ENCODE peak calls at places on chromosomes 12 and 14, in four cellular contexts. One of them, this sample, is unnamed. For H3K27me3 and H3K4me1, the result is how much of the 10 kb centered on the place peaks cover.

GRCh38 chr14:68703093-68703492 is 89.8 kb downstream of the ZFP36L1 start:
- DNase-seq in PC-3: peak
- DNase-seq in endothelial cell of umbilical vein: peak
- DNase-seq in neuronal stem cell: no peak
- DNase-seq in this sample: peak

GRCh38 chr14:20383032-20383431 is 30.3 kb downstream of the TEP1 start:
- DNase-seq in PC-3: no peak
- DNase-seq in endothelial cell of umbilical vein: no peak
- DNase-seq in neuronal stem cell: no peak
- DNase-seq in this sample: no peak

GRCh38 chr12:68240079-68240478 is 13.3 kb downstream of the IL22 start:
- DNase-seq in PC-3: peak
- DNase-seq in endothelial cell of umbilical vein: peak
- DNase-seq in neuronal stem cell: no peak
- DNase-seq in this sample: peak

GRCh38 chr12:88836156-88836555 is 255.9 kb upstream of the KITLG start:
- DNase-seq in PC-3: peak
- DNase-seq in endothelial cell of umbilical vein: no peak
- DNase-seq in neuronal stem cell: no peak
- DNase-seq in this sample: no peak

GRCh38 chr12:114327765-114328164 is 78.2 kb downstream of the TBX5 start:
- DNase-seq in PC-3: no peak
- DNase-seq in endothelial cell of umbilical vein: no peak
- DNase-seq in neuronal stem cell: no peak
- DNase-seq in this sample: no peak

GRCh38 chr12:114580306-114580705 is 103.7 kb downstream of the TBX3 start:
- DNase-seq in PC-3: no peak
- DNase-seq in endothelial cell of umbilical vein: no peak
- DNase-seq in neuronal stem cell: no peak
- DNase-seq in this sample: no peak

GRCh38 chr12:121789233-121789781 is 4.2 kb downstream of the RHOF start:
- DNase-seq in PC-3: no peak
- DNase-seq in endothelial cell of umbilical vein: no peak
- DNase-seq in neuronal stem cell: no peak
- DNase-seq in this sample: no peak

GRCh38 chr12:64672925-64673409 is 62.7 kb downstream of the RASSF3 start:
- DNase-seq in PC-3: peak
- DNase-seq in endothelial cell of umbilical vein: peak
- DNase-seq in neuronal stem cell: no peak
- DNase-seq in this sample: no peak

GRCh38 chr12:94694732-94695131 is 44.4 kb upstream of the TMCC3 start:
- DNase-seq in PC-3: no peak
- DNase-seq in endothelial cell of umbilical vein: no peak
- DNase-seq in neuronal stem cell: no peak
- DNase-seq in this sample: no peak
- H3K9ac ChIP-seq in PC-3: no peak
- H3K9ac ChIP-seq in endothelial cell of umbilical vein: no peak
- H3K9ac ChIP-seq in neuronal stem cell: no peak
- H3K9ac ChIP-seq in this sample: no peak

GRCh38 chr12:4277205-4277543 is 3.6 kb downstream of the CCND2 start:
- DNase-seq in PC-3: no peak
- DNase-seq in endothelial cell of umbilical vein: no peak
- DNase-seq in neuronal stem cell: no peak
- DNase-seq in this sample: no peak

GRCh38 chr12:4276524-4277204 is 3.1 kb downstream of the CCND2 start:
- DNase-seq in PC-3: peak
- DNase-seq in endothelial cell of umbilical vein: peak
- DNase-seq in neuronal stem cell: peak
- DNase-seq in this sample: peak

GRCh38 chr12:4274396-4274959 is 916 bp downstream of the CCND2 start:
- DNase-seq in PC-3: no peak
- DNase-seq in endothelial cell of umbilical vein: no peak
- DNase-seq in neuronal stem cell: no peak
- DNase-seq in this sample: peak

GRCh38 chr12:4274960-4275868 is 1.7 kb downstream of the CCND2 start:
- DNase-seq in PC-3: no peak
- DNase-seq in endothelial cell of umbilical vein: no peak
- DNase-seq in neuronal stem cell: no peak
- DNase-seq in this sample: peak

GRCh38 chr12:4275869-4276253 is 2.3 kb downstream of the CCND2 start:
- DNase-seq in PC-3: no peak
- DNase-seq in endothelial cell of umbilical vein: no peak
- DNase-seq in neuronal stem cell: no peak
- DNase-seq in this sample: no peak
- H3K27me3 ChIP-seq in PC-3: half or more
- H3K27me3 ChIP-seq in endothelial cell of umbilical vein: half or more
- H3K27me3 ChIP-seq in neuronal stem cell: under half
- H3K27me3 ChIP-seq in this sample: under half

GRCh38 chr12:21912318-21912717 is 28.9 kb downstream of the ABCC9 start:
- DNase-seq in PC-3: peak
- DNase-seq in endothelial cell of umbilical vein: no peak
- DNase-seq in neuronal stem cell: no peak
- DNase-seq in this sample: peak
- H3K4me1 ChIP-seq in PC-3: under half
- H3K4me1 ChIP-seq in endothelial cell of umbilical vein: under half
- H3K4me1 ChIP-seq in neuronal stem cell: under half
- H3K4me1 ChIP-seq in this sample: under half

GRCh38 chr14:61661471-61661988 is 33.8 kb upstream of the HIF1A start:
- DNase-seq in PC-3: peak
- DNase-seq in endothelial cell of umbilical vein: no peak
- DNase-seq in neuronal stem cell: no peak
- DNase-seq in this sample: peak

GRCh38 chr14:61662001-61662400 is 33.3 kb upstream of the HIF1A start:
- DNase-seq in PC-3: peak
- DNase-seq in endothelial cell of umbilical vein: peak
- DNase-seq in neuronal stem cell: no peak
- DNase-seq in this sample: no peak

GRCh38 chr14:61663312-61663974 is 31.9 kb upstream of the HIF1A start:
- DNase-seq in PC-3: no peak
- DNase-seq in endothelial cell of umbilical vein: no peak
- DNase-seq in neuronal stem cell: no peak
- DNase-seq in this sample: peak

GRCh38 chr14:61659582-61659981 is 35.7 kb upstream of the HIF1A start:
- DNase-seq in PC-3: peak
- DNase-seq in endothelial cell of umbilical vein: no peak
- DNase-seq in neuronal stem cell: no peak
- DNase-seq in this sample: peak

DNA sequence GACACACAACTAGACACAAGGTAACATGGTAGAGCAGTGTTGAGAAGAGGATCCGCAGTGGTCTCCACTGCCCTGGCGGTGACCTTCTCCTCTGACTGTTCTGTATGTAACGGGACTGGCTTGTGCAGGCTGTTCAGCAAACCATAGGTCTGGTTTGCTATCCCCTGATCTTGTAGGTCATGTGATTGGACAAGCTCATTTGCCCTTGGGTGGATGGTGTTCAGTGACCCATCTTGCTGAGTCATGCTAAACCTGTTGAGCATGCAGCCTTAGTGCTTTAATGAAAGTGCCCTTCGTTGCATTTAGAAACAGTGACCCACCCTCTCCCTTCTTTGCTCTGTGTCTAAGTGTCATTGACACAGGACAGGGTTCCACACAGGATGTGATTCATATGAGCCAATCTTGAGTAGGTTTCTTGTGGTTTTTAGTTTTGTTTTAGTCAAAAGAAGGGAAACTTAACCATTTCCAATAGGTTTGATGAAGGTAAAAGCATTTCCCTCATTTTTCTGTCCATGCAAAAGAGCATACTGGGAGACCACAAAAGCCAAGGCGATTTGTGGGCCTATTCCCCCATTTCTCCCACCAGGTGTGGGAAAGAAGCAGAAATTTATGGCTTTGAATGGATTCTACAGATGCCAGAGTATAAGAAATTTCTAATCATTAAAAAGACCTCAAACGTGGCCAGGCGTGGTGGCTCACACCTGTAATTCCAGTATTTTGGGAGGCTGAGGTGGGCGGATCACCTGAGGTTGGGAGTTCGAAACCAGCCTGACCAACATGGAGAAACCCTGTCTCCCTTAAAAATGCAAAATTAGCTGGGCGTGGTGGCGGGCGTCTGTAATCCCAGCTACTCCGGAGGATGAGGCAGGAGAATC is 32.6 kb upstream of the HIF1A start:
- DNase-seq in PC-3: peak
- DNase-seq in endothelial cell of umbilical vein: peak
- DNase-seq in neuronal stem cell: no peak
- DNase-seq in this sample: peak
- H3K9ac ChIP-seq in PC-3: peak
- H3K9ac ChIP-seq in endothelial cell of umbilical vein: peak
- H3K9ac ChIP-seq in neuronal stem cell: no peak
- H3K9ac ChIP-seq in this sample: peak

DNA sequence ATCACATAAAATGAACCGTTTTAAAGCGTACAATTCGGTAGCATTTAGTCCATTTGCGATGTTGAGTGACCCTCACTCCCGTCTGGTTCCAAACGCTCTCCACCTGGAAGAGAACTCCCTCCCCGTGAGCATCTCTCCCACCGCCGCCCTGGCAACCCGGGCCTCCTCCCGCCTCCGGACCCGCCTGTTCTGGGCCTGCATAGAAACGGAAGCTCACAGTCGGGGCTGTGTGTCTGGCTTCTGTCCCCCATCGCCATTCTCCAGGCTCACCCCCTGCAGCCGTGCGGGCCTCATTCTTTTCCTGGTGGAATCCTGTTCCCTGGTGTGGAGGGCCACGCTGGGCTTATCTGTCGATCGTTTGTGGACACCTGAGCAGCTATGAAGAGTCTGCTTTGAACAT is 17.3 kb downstream of the LRCOL1 start:
- DNase-seq in PC-3: no peak
- DNase-seq in endothelial cell of umbilical vein: no peak
- DNase-seq in neuronal stem cell: no peak
- DNase-seq in this sample: no peak
- H3K27me3 ChIP-seq in PC-3: under half
- H3K27me3 ChIP-seq in endothelial cell of umbilical vein: under half
- H3K27me3 ChIP-seq in neuronal stem cell: under half
- H3K27me3 ChIP-seq in this sample: under half

GRCh38 chr12:124454352-124454725 is 113.1 kb downstream of the NCOR2 start:
- DNase-seq in PC-3: no peak
- DNase-seq in endothelial cell of umbilical vein: no peak
- DNase-seq in neuronal stem cell: no peak
- DNase-seq in this sample: no peak

GRCh38 chr12:124456652-124457152 is 110.7 kb downstream of the NCOR2 start:
- DNase-seq in PC-3: no peak
- DNase-seq in endothelial cell of umbilical vein: no peak
- DNase-seq in neuronal stem cell: no peak
- DNase-seq in this sample: no peak

GRCh38 chr12:124454735-124455134 is 112.7 kb downstream of the NCOR2 start:
- DNase-seq in PC-3: no peak
- DNase-seq in endothelial cell of umbilical vein: no peak
- DNase-seq in neuronal stem cell: no peak
- DNase-seq in this sample: peak

GRCh38 chr12:124456133-124456651 is 111.2 kb downstream of the NCOR2 start:
- DNase-seq in PC-3: no peak
- DNase-seq in endothelial cell of umbilical vein: no peak
- DNase-seq in neuronal stem cell: no peak
- DNase-seq in this sample: no peak

DNA sequence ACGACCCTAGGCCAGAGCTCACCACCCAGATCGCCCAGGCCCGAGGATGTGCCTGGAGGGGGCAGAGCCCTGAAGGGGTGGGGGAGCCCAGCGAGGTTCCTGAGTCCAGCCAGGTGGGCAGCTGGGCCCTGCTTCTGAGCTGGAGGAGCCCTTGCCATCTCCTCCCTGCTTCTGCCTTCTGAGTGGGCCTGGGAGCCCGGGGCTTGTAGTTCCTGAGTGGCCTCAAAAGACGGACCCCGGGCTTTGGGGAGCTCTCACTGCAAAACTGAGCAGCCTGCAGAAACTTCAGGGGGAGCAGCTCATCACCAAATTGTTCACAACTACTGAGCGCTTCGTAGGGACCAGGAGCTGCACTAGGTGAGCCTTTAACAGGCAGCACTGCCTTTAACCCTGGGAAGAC is 112.1 kb downstream of the NCOR2 start:
- DNase-seq in PC-3: no peak
- DNase-seq in endothelial cell of umbilical vein: no peak
- DNase-seq in neuronal stem cell: no peak
- DNase-seq in this sample: no peak
- H3K4me1 ChIP-seq in PC-3: under half
- H3K4me1 ChIP-seq in endothelial cell of umbilical vein: under half
- H3K4me1 ChIP-seq in neuronal stem cell: under half
- H3K4me1 ChIP-seq in this sample: under half

DNA sequence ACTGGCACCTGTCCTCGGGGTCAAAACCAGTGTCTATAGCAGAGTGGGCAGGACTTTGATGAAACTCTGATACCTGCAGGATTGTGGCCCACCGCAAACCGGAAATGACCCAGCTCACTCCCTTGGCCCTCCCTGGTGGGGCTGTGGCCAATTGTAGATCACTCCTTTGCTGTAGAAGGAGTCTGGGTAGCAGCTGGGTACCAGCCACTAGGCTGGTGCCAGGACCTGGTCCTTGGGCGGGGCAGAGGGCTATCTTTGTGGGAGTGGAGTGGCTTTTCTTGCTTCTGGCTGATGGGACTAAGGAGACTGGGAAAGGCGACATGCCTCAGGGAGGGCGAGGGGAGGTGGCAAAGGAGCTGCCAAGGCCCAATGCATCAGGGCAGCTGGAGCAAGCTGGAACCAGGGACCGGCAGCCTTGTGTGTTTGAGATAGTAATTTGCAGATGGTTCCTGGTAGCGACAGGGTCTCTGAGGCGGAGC is 435 bp upstream of the TMEM63C start:
- DNase-seq in PC-3: no peak
- DNase-seq in endothelial cell of umbilical vein: no peak
- DNase-seq in neuronal stem cell: no peak
- DNase-seq in this sample: no peak
- H3K9ac ChIP-seq in PC-3: no peak
- H3K9ac ChIP-seq in endothelial cell of umbilical vein: no peak
- H3K9ac ChIP-seq in neuronal stem cell: no peak
- H3K9ac ChIP-seq in this sample: no peak

DNA sequence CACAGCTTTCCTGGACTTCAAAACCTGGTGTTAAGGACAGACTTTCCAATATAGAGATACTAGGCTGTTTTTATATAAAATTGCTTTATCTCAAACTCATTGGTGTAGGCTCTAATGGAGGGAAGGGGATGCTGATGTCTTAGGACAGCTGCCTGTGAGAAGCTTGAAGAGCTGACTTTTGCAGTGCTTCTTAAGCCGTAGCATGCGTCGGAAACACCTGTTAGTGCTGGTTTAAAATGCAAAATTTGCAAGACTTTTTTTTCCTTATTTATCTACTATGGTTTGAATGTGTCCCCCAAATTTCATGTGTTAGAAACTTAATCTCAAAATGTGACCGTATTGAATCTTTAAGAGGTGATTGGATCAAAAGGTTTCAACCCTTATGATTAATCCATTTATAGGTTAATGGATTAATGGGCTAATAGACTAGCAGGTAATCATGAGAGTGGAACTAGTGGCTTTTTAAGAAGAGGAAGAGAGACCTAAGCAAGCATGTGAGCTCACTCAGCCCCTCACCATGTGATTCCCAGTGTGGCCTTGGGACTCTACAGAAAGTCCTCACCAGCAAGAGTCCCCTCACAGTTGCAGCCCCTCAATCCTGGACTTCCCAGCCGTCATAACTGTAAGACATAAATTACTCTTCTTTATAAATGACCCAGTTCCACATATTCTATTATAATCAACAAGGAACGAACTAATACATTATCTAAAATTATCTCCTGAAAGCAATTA is 60.9 kb upstream of the FUT8 start:
- DNase-seq in PC-3: no peak
- DNase-seq in endothelial cell of umbilical vein: no peak
- DNase-seq in neuronal stem cell: no peak
- DNase-seq in this sample: no peak
- H3K27me3 ChIP-seq in PC-3: under half
- H3K27me3 ChIP-seq in endothelial cell of umbilical vein: under half
- H3K27me3 ChIP-seq in neuronal stem cell: under half
- H3K27me3 ChIP-seq in this sample: under half

This sample was measured in adipocyte.